ENCODE peak calls at places on chromosomes 13 and 19, in six cellular contexts. R, Q, K, Z, N and W are unnamed samples.

GRCh38 chr13:107373551-107373950 is 805.6 kb upstream of the ARGLU1 start:
- DNase-seq in R (no peak), Q (peak), K (no peak), Z (no peak), N (no peak), W (no peak)

GRCh38 chr19:10568444-10568825 is 344 bp downstream of the CDKN2D start:
- DNase-seq in R (no peak), Q (no peak), K (no peak), Z (peak), N (no peak), W (no peak)

GRCh38 chr19:4575267-4575793 is 15.8 kb upstream of the SEMA6B start:
- DNase-seq in R (no peak), Q (peak), K (no peak), Z (no peak), N (no peak), W (peak)

GRCh38 chr19:29845576-29846176 is 33.9 kb downstream of the CCNE1 start:
- DNase-seq in R (no peak), Q (peak), K (no peak), Z (peak), N (no peak), W (peak)

GRCh38 chr13:111423168-111423785 is 102.8 kb downstream of the TEX29 start:
- DNase-seq in R (no peak), Q (peak), K (no peak), Z (no peak), N (no peak), W (no peak)

GRCh38 chr13:21579754-21580316 is 24.1 kb downstream of the MICU2 start:
- DNase-seq in R (no peak), Q (no peak), K (no peak), Z (no peak), N (no peak), W (no peak)

GRCh38 chr13:111398715-111399299 is 78.4 kb downstream of the TEX29 start:
- DNase-seq in R (no peak), Q (no peak), K (no peak), Z (no peak), N (no peak), W (no peak)

GRCh38 chr13:41145136-41145908 is 12.7 kb upstream of the KBTBD6 start:
- DNase-seq in R (no peak), Q (no peak), K (no peak), Z (no peak), N (no peak), W (no peak)

GRCh38 chr19:44603201-44603945 is 10.0 kb upstream of the IGSF23 start:
- DNase-seq in R (no peak), Q (no peak), K (no peak), Z (no peak), N (no peak), W (no peak)

GRCh38 chr19:14000691-14001365 is 5.3 kb downstream of the RFX1 start:
- DNase-seq in R (no peak), Q (no peak), K (no peak), Z (no peak), N (no peak), W (no peak)

GRCh38 chr19:19167612-19168011 is 2.5 kb downstream of the MEF2B start:
- DNase-seq in R (no peak), Q (no peak), K (no peak), Z (no peak), N (no peak), W (no peak)

GRCh38 chr13:26324294-26324693 is 70.4 kb downstream of the CDK8 start:
- DNase-seq in R (no peak), Q (no peak), K (no peak), Z (no peak), N (no peak), W (no peak)

GRCh38 chr13:73607489-73608156 is 526.6 kb downstream of the KLF12 start:
- DNase-seq in R (no peak), Q (no peak), K (no peak), Z (no peak), N (no peak), W (no peak)

GRCh38 chr13:110398564-110399507 is 91.8 kb downstream of the COL4A2 start:
- DNase-seq in R (no peak), Q (peak), K (no peak), Z (no peak), N (no peak), W (no peak)

GRCh38 chr19:55206664-55207500 is 2.4 kb downstream of the PTPRH start:
- DNase-seq in R (no peak), Q (peak), K (peak), Z (peak), N (no peak), W (peak)

GRCh38 chr13:30181856-30182651 is 125.3 kb downstream of the KATNAL1 start:
- DNase-seq in R (no peak), Q (no peak), K (no peak), Z (no peak), N (no peak), W (no peak)

GRCh38 chr19:30227071-30227621 is 145.0 kb upstream of the ZNF536 start:
- DNase-seq in R (no peak), Q (no peak), K (no peak), Z (no peak), N (no peak), W (peak)

GRCh38 chr13:20441879-20442278 is 83.8 kb downstream of the CRYL1 start:
- DNase-seq in R (no peak), Q (peak), K (no peak), Z (no peak), N (no peak), W (peak)